ENCODE peak calls at places on chromosomes 13 and 19, in ten cellular contexts. One of them, this sample, is unnamed.

GRCh38 chr13:84670245-84670644 is 788.0 kb upstream of the SLITRK1 start:
- DNase-seq in amniotic epithelial cell: no peak
- DNase-seq in progenitor cell of endocrine pancreas: no peak
- DNase-seq in CD8-positive, alpha-beta memory T cell: no peak
- DNase-seq in T-helper 1 cell: no peak
- DNase-seq in effector CD8-positive, alpha-beta T cell: no peak
- DNase-seq in neural crest cell: no peak
- DNase-seq in ACHN: no peak
- DNase-seq in H54: no peak
- DNase-seq in iris pigment epithelial cell: no peak
- DNase-seq in this sample: no peak

GRCh38 chr13:112994084-112994780 is 25.2 kb downstream of the MCF2L start:
- DNase-seq in amniotic epithelial cell: no peak
- DNase-seq in progenitor cell of endocrine pancreas: no peak
- DNase-seq in CD8-positive, alpha-beta memory T cell: no peak
- DNase-seq in T-helper 1 cell: no peak
- DNase-seq in effector CD8-positive, alpha-beta T cell: no peak
- DNase-seq in neural crest cell: no peak
- DNase-seq in ACHN: no peak
- DNase-seq in H54: no peak
- DNase-seq in iris pigment epithelial cell: no peak
- DNase-seq in this sample: no peak

GRCh38 chr19:41328157-41328817 is 18.3 kb downstream of the CCDC97 start:
- DNase-seq in amniotic epithelial cell: no peak
- DNase-seq in progenitor cell of endocrine pancreas: no peak
- DNase-seq in CD8-positive, alpha-beta memory T cell: no peak
- DNase-seq in T-helper 1 cell: no peak
- DNase-seq in effector CD8-positive, alpha-beta T cell: no peak
- DNase-seq in neural crest cell: no peak
- DNase-seq in ACHN: no peak
- DNase-seq in H54: no peak
- DNase-seq in iris pigment epithelial cell: peak
- DNase-seq in this sample: no peak

GRCh38 chr19:38389101-38389925 is 816 bp downstream of the SPRED3 start:
- DNase-seq in amniotic epithelial cell: peak
- DNase-seq in progenitor cell of endocrine pancreas: no peak
- DNase-seq in CD8-positive, alpha-beta memory T cell: no peak
- DNase-seq in T-helper 1 cell: no peak
- DNase-seq in effector CD8-positive, alpha-beta T cell: no peak
- DNase-seq in neural crest cell: peak
- DNase-seq in ACHN: peak
- DNase-seq in H54: peak
- DNase-seq in iris pigment epithelial cell: peak
- DNase-seq in this sample: peak

GRCh38 chr13:93182406-93182805 is 44.2 kb upstream of the GPC6 start:
- DNase-seq in amniotic epithelial cell: peak
- DNase-seq in progenitor cell of endocrine pancreas: no peak
- DNase-seq in CD8-positive, alpha-beta memory T cell: no peak
- DNase-seq in T-helper 1 cell: no peak
- DNase-seq in effector CD8-positive, alpha-beta T cell: no peak
- DNase-seq in neural crest cell: no peak
- DNase-seq in ACHN: no peak
- DNase-seq in H54: no peak
- DNase-seq in iris pigment epithelial cell: peak
- DNase-seq in this sample: no peak

GRCh38 chr13:57630661-57631606 is 610 bp upstream of the PCDH17 start:
- DNase-seq in amniotic epithelial cell: peak
- DNase-seq in progenitor cell of endocrine pancreas: no peak
- DNase-seq in CD8-positive, alpha-beta memory T cell: no peak
- DNase-seq in T-helper 1 cell: no peak
- DNase-seq in effector CD8-positive, alpha-beta T cell: no peak
- DNase-seq in neural crest cell: peak
- DNase-seq in ACHN: peak
- DNase-seq in H54: no peak
- DNase-seq in iris pigment epithelial cell: peak
- DNase-seq in this sample: peak

GRCh38 chr19:2592824-2593223 is 109.7 kb downstream of the GNG7 start:
- DNase-seq in amniotic epithelial cell: no peak
- DNase-seq in progenitor cell of endocrine pancreas: no peak
- DNase-seq in CD8-positive, alpha-beta memory T cell: no peak
- DNase-seq in T-helper 1 cell: no peak
- DNase-seq in effector CD8-positive, alpha-beta T cell: no peak
- DNase-seq in neural crest cell: no peak
- DNase-seq in ACHN: no peak
- DNase-seq in H54: no peak
- DNase-seq in iris pigment epithelial cell: no peak
- DNase-seq in this sample: no peak

GRCh38 chr19:1069009-1069779 is 2.2 kb downstream of the ARHGAP45 start:
- DNase-seq in amniotic epithelial cell: no peak
- DNase-seq in progenitor cell of endocrine pancreas: no peak
- DNase-seq in CD8-positive, alpha-beta memory T cell: peak
- DNase-seq in T-helper 1 cell: peak
- DNase-seq in effector CD8-positive, alpha-beta T cell: peak
- DNase-seq in neural crest cell: no peak
- DNase-seq in ACHN: no peak
- DNase-seq in H54: no peak
- DNase-seq in iris pigment epithelial cell: no peak
- DNase-seq in this sample: peak

GRCh38 chr13:113938716-113939115 is 35.2 kb downstream of the C13orf46 start:
- DNase-seq in amniotic epithelial cell: no peak
- DNase-seq in progenitor cell of endocrine pancreas: no peak
- DNase-seq in CD8-positive, alpha-beta memory T cell: no peak
- DNase-seq in T-helper 1 cell: no peak
- DNase-seq in effector CD8-positive, alpha-beta T cell: no peak
- DNase-seq in neural crest cell: no peak
- DNase-seq in ACHN: no peak
- DNase-seq in H54: no peak
- DNase-seq in iris pigment epithelial cell: no peak
- DNase-seq in this sample: no peak

GRCh38 chr13:44622259-44622658 is 46.1 kb upstream of the TSC22D1 start:
- DNase-seq in amniotic epithelial cell: peak
- DNase-seq in progenitor cell of endocrine pancreas: no peak
- DNase-seq in CD8-positive, alpha-beta memory T cell: no peak
- DNase-seq in T-helper 1 cell: no peak
- DNase-seq in effector CD8-positive, alpha-beta T cell: no peak
- DNase-seq in neural crest cell: no peak
- DNase-seq in ACHN: no peak
- DNase-seq in H54: no peak
- DNase-seq in iris pigment epithelial cell: no peak
- DNase-seq in this sample: no peak

GRCh38 chr19:45306522-45307027 is 16.1 kb downstream of the CKM start:
- DNase-seq in amniotic epithelial cell: no peak
- DNase-seq in progenitor cell of endocrine pancreas: no peak
- DNase-seq in CD8-positive, alpha-beta memory T cell: no peak
- DNase-seq in T-helper 1 cell: no peak
- DNase-seq in effector CD8-positive, alpha-beta T cell: no peak
- DNase-seq in neural crest cell: no peak
- DNase-seq in ACHN: no peak
- DNase-seq in H54: no peak
- DNase-seq in iris pigment epithelial cell: no peak
- DNase-seq in this sample: no peak

GRCh38 chr13:38384171-38384570 is 34.5 kb downstream of the UFM1 start:
- DNase-seq in amniotic epithelial cell: no peak
- DNase-seq in progenitor cell of endocrine pancreas: no peak
- DNase-seq in CD8-positive, alpha-beta memory T cell: no peak
- DNase-seq in T-helper 1 cell: no peak
- DNase-seq in effector CD8-positive, alpha-beta T cell: no peak
- DNase-seq in neural crest cell: no peak
- DNase-seq in ACHN: no peak
- DNase-seq in H54: no peak
- DNase-seq in iris pigment epithelial cell: no peak
- DNase-seq in this sample: no peak

GRCh38 chr19:57103573-57104277 is 16.1 kb upstream of the USP29 start:
- DNase-seq in amniotic epithelial cell: peak
- DNase-seq in progenitor cell of endocrine pancreas: no peak
- DNase-seq in CD8-positive, alpha-beta memory T cell: peak
- DNase-seq in T-helper 1 cell: peak
- DNase-seq in effector CD8-positive, alpha-beta T cell: peak
- DNase-seq in neural crest cell: peak
- DNase-seq in ACHN: peak
- DNase-seq in H54: peak
- DNase-seq in iris pigment epithelial cell: peak
- DNase-seq in this sample: peak

GRCh38 chr19:11964858-11965645 is at the start of gene ZNF763:
- DNase-seq in amniotic epithelial cell: peak
- DNase-seq in progenitor cell of endocrine pancreas: peak
- DNase-seq in CD8-positive, alpha-beta memory T cell: peak
- DNase-seq in T-helper 1 cell: peak
- DNase-seq in effector CD8-positive, alpha-beta T cell: peak
- DNase-seq in neural crest cell: peak
- DNase-seq in ACHN: no peak
- DNase-seq in H54: peak
- DNase-seq in iris pigment epithelial cell: peak
- DNase-seq in this sample: peak

GRCh38 chr13:109348514-109349340 is 437.7 kb downstream of the IRS2 start:
- DNase-seq in amniotic epithelial cell: peak
- DNase-seq in progenitor cell of endocrine pancreas: no peak
- DNase-seq in CD8-positive, alpha-beta memory T cell: no peak
- DNase-seq in T-helper 1 cell: no peak
- DNase-seq in effector CD8-positive, alpha-beta T cell: no peak
- DNase-seq in neural crest cell: no peak
- DNase-seq in ACHN: no peak
- DNase-seq in H54: peak
- DNase-seq in iris pigment epithelial cell: peak
- DNase-seq in this sample: no peak

GRCh38 chr13:94711561-94712286 is 621 bp downstream of the SOX21 start:
- DNase-seq in amniotic epithelial cell: peak
- DNase-seq in progenitor cell of endocrine pancreas: peak
- DNase-seq in CD8-positive, alpha-beta memory T cell: no peak
- DNase-seq in T-helper 1 cell: no peak
- DNase-seq in effector CD8-positive, alpha-beta T cell: no peak
- DNase-seq in neural crest cell: peak
- DNase-seq in ACHN: no peak
- DNase-seq in H54: no peak
- DNase-seq in iris pigment epithelial cell: peak
- DNase-seq in this sample: peak

GRCh38 chr19:24078688-24079087 is 8.3 kb upstream of the ZNF254 start:
- DNase-seq in amniotic epithelial cell: no peak
- DNase-seq in progenitor cell of endocrine pancreas: no peak
- DNase-seq in CD8-positive, alpha-beta memory T cell: no peak
- DNase-seq in T-helper 1 cell: no peak
- DNase-seq in effector CD8-positive, alpha-beta T cell: no peak
- DNase-seq in neural crest cell: no peak
- DNase-seq in ACHN: no peak
- DNase-seq in H54: no peak
- DNase-seq in iris pigment epithelial cell: peak
- DNase-seq in this sample: no peak

GRCh38 chr19:14005381-14006084 is 587 bp downstream of the RFX1 start:
- DNase-seq in amniotic epithelial cell: peak
- DNase-seq in progenitor cell of endocrine pancreas: peak
- DNase-seq in CD8-positive, alpha-beta memory T cell: peak
- DNase-seq in T-helper 1 cell: peak
- DNase-seq in effector CD8-positive, alpha-beta T cell: peak
- DNase-seq in neural crest cell: peak
- DNase-seq in ACHN: peak
- DNase-seq in H54: no peak
- DNase-seq in iris pigment epithelial cell: peak
- DNase-seq in this sample: peak

GRCh38 chr19:10508707-10509106 is 5.6 kb upstream of the KEAP1 start:
- DNase-seq in amniotic epithelial cell: peak
- DNase-seq in progenitor cell of endocrine pancreas: no peak
- DNase-seq in CD8-positive, alpha-beta memory T cell: no peak
- DNase-seq in T-helper 1 cell: no peak
- DNase-seq in effector CD8-positive, alpha-beta T cell: no peak
- DNase-seq in neural crest cell: no peak
- DNase-seq in ACHN: no peak
- DNase-seq in H54: no peak
- DNase-seq in iris pigment epithelial cell: no peak
- DNase-seq in this sample: no peak

GRCh38 chr19:40623403-40624239 is 22.5 kb downstream of the LTBP4 start:
- DNase-seq in amniotic epithelial cell: peak
- DNase-seq in progenitor cell of endocrine pancreas: peak
- DNase-seq in CD8-positive, alpha-beta memory T cell: no peak
- DNase-seq in T-helper 1 cell: no peak
- DNase-seq in effector CD8-positive, alpha-beta T cell: no peak
- DNase-seq in neural crest cell: no peak
- DNase-seq in ACHN: no peak
- DNase-seq in H54: peak
- DNase-seq in iris pigment epithelial cell: no peak
- DNase-seq in this sample: no peak

GRCh38 chr13:66210677-66211076 is 1019.5 kb downstream of the PCDH9 start:
- DNase-seq in amniotic epithelial cell: peak
- DNase-seq in progenitor cell of endocrine pancreas: no peak
- DNase-seq in CD8-positive, alpha-beta memory T cell: no peak
- DNase-seq in T-helper 1 cell: no peak
- DNase-seq in effector CD8-positive, alpha-beta T cell: no peak
- DNase-seq in neural crest cell: no peak
- DNase-seq in ACHN: peak
- DNase-seq in H54: peak
- DNase-seq in iris pigment epithelial cell: peak
- DNase-seq in this sample: no peak

GRCh38 chr19:53647350-53647749 is 15.6 kb downstream of the DPRX start:
- DNase-seq in amniotic epithelial cell: no peak
- DNase-seq in progenitor cell of endocrine pancreas: no peak
- DNase-seq in CD8-positive, alpha-beta memory T cell: no peak
- DNase-seq in T-helper 1 cell: no peak
- DNase-seq in effector CD8-positive, alpha-beta T cell: no peak
- DNase-seq in neural crest cell: no peak
- DNase-seq in ACHN: no peak
- DNase-seq in H54: no peak
- DNase-seq in iris pigment epithelial cell: no peak
- DNase-seq in this sample: no peak

GRCh38 chr19:18419699-18420460 is 682 bp downstream of the SSBP4 start:
- DNase-seq in amniotic epithelial cell: no peak
- DNase-seq in progenitor cell of endocrine pancreas: peak
- DNase-seq in CD8-positive, alpha-beta memory T cell: peak
- DNase-seq in T-helper 1 cell: no peak
- DNase-seq in effector CD8-positive, alpha-beta T cell: no peak
- DNase-seq in neural crest cell: no peak
- DNase-seq in ACHN: peak
- DNase-seq in H54: no peak
- DNase-seq in iris pigment epithelial cell: no peak
- DNase-seq in this sample: peak

GRCh38 chr13:113547248-113547971 is 37.1 kb upstream of the TFDP1 start:
- DNase-seq in amniotic epithelial cell: no peak
- DNase-seq in progenitor cell of endocrine pancreas: no peak
- DNase-seq in CD8-positive, alpha-beta memory T cell: no peak
- DNase-seq in T-helper 1 cell: no peak
- DNase-seq in effector CD8-positive, alpha-beta T cell: no peak
- DNase-seq in neural crest cell: no peak
- DNase-seq in ACHN: no peak
- DNase-seq in H54: no peak
- DNase-seq in iris pigment epithelial cell: peak
- DNase-seq in this sample: no peak

GRCh38 chr13:44810067-44810840 is 179.0 kb downstream of the NUFIP1 start:
- DNase-seq in amniotic epithelial cell: peak
- DNase-seq in progenitor cell of endocrine pancreas: no peak
- DNase-seq in CD8-positive, alpha-beta memory T cell: no peak
- DNase-seq in T-helper 1 cell: no peak
- DNase-seq in effector CD8-positive, alpha-beta T cell: no peak
- DNase-seq in neural crest cell: no peak
- DNase-seq in ACHN: no peak
- DNase-seq in H54: no peak
- DNase-seq in iris pigment epithelial cell: no peak
- DNase-seq in this sample: no peak

GRCh38 chr19:5041168-5042038 is 72.5 kb downstream of the KDM4B start:
- DNase-seq in amniotic epithelial cell: peak
- DNase-seq in progenitor cell of endocrine pancreas: no peak
- DNase-seq in CD8-positive, alpha-beta memory T cell: no peak
- DNase-seq in T-helper 1 cell: no peak
- DNase-seq in effector CD8-positive, alpha-beta T cell: no peak
- DNase-seq in neural crest cell: no peak
- DNase-seq in ACHN: no peak
- DNase-seq in H54: no peak
- DNase-seq in iris pigment epithelial cell: no peak
- DNase-seq in this sample: no peak

GRCh38 chr13:67223024-67223423 is 7.1 kb downstream of the PCDH9 start:
- DNase-seq in amniotic epithelial cell: peak
- DNase-seq in progenitor cell of endocrine pancreas: no peak
- DNase-seq in CD8-positive, alpha-beta memory T cell: no peak
- DNase-seq in T-helper 1 cell: no peak
- DNase-seq in effector CD8-positive, alpha-beta T cell: no peak
- DNase-seq in neural crest cell: no peak
- DNase-seq in ACHN: no peak
- DNase-seq in H54: no peak
- DNase-seq in iris pigment epithelial cell: peak
- DNase-seq in this sample: no peak

GRCh38 chr19:15200575-15201364 is at the start of gene NOTCH3:
- DNase-seq in amniotic epithelial cell: no peak
- DNase-seq in progenitor cell of endocrine pancreas: peak
- DNase-seq in CD8-positive, alpha-beta memory T cell: no peak
- DNase-seq in T-helper 1 cell: no peak
- DNase-seq in effector CD8-positive, alpha-beta T cell: no peak
- DNase-seq in neural crest cell: peak
- DNase-seq in ACHN: no peak
- DNase-seq in H54: no peak
- DNase-seq in iris pigment epithelial cell: no peak
- DNase-seq in this sample: no peak

This sample was measured in B cell.